ENCODE peak calls at places on chromosomes 16 and 17, in seven cellular contexts. V is ELR, T is natural killer cell, W is dermis blood vessel endothelial cell, U is HuH-7, K is NCI-H187, B is T-cell. H is an unnamed sample.

GRCh38 chr16:23060458-23061320 is 88.6 kb downstream of the USP31 start:
- DNase-seq in V (peak), T (peak), W (peak), U (peak), K (peak), B (peak), H (peak)

GRCh38 chr16:69077251-69077650 is 28.2 kb upstream of the HAS3 start:
- DNase-seq in V (peak), T (no peak), W (no peak), U (no peak), K (no peak), B (no peak), H (no peak)

GRCh38 chr16:67278773-67279295 is 498 bp upstream of the PLEKHG4 start:
- DNase-seq in V (peak), T (no peak), W (peak), U (peak), K (no peak), B (peak), H (peak)

GRCh38 chr17:80112471-80113032 is 11.2 kb downstream of the GAA start:
- DNase-seq in V (no peak), T (no peak), W (no peak), U (no peak), K (no peak), B (no peak), H (no peak)

GRCh38 chr17:36089888-36090836 is at the start of gene CCL3:
- DNase-seq in V (peak), T (peak), W (no peak), U (no peak), K (no peak), B (peak), H (no peak)

GRCh38 chr16:72927199-72928088 is 120.5 kb downstream of the ZFHX3 start:
- DNase-seq in V (peak), T (no peak), W (no peak), U (peak), K (peak), B (no peak), H (no peak)

GRCh38 chr17:4444782-4445473 is 11.2 kb downstream of the SPNS3 start:
- DNase-seq in V (no peak), T (no peak), W (peak), U (no peak), K (no peak), B (peak), H (no peak)

GRCh38 chr17:58193641-58194259 is 1.2 kb downstream of the EPX start:
- DNase-seq in V (no peak), T (no peak), W (no peak), U (no peak), K (no peak), B (no peak), H (no peak)

H was measured in effector CD4-positive, alpha-beta T cell.